ENCODE peak calls at places on chromosomes 5 and 9, in six cellular contexts. T is brain microvascular endothelial cell, F is PC-3, M is HepG2, W is endodermal cell, A is Peyer's patch. B is an unnamed sample. For H3K27me3, the result is how much of the 10 kb centered on the place peaks cover.

GRCh38 chr5:135308752-135309151 is 90.3 kb downstream of the MACROH2A1 start:
- DNase-seq in T (peak), F (peak), M (peak), W (peak), A (no peak), B (no peak)

GRCh38 chr5:143434261-143435206 is 31.0 kb upstream of the NR3C1 start:
- DNase-seq in T (no peak), F (no peak), M (no peak), W (no peak), A (peak), B (no peak)

GRCh38 chr9:93245437-93245970 is 61.6 kb downstream of the WNK2 start:
- DNase-seq in T (no peak), F (no peak), M (peak), W (no peak), A (no peak), B (no peak)

GRCh38 chr5:157469687-157470086 is 9.7 kb downstream of the NIPAL4 start:
- DNase-seq in T (no peak), F (peak), M (no peak), W (no peak), A (no peak), B (no peak)

GRCh38 chr5:57174850-57175525 is 1.1 kb downstream of the GPBP1 start:
- DNase-seq in T (no peak), F (no peak), M (no peak), W (no peak), A (no peak), B (no peak)

GRCh38 chr5:92977766-92978555 is 603.1 kb downstream of the NR2F1-AS1 start:
- DNase-seq in T (no peak), F (no peak), M (no peak), W (no peak), A (no peak), B (no peak)

GRCh38 chr5:56169281-56169680 is 63.8 kb downstream of the ANKRD55 start:
- DNase-seq in T (no peak), F (no peak), M (no peak), W (no peak), A (no peak), B (no peak)

GRCh38 chr5:136014049-136014516 is 14.7 kb upstream of the TGFBI start:
- DNase-seq in T (no peak), F (no peak), M (no peak), W (peak), A (no peak), B (no peak)

GRCh38 chr5:143635146-143635752 is 176.7 kb upstream of the HMHB1 start:
- DNase-seq in T (peak), F (peak), M (peak), W (no peak), A (no peak), B (no peak)

GRCh38 chr5:76582252-76583162 is 40.7 kb downstream of the F2RL2 start:
- DNase-seq in T (peak), F (peak), M (no peak), W (no peak), A (no peak), B (no peak)

GRCh38 chr5:97425511-97425910 is 242.5 kb upstream of the RIOK2 start:
- DNase-seq in T (peak), F (peak), M (no peak), W (peak), A (no peak), B (no peak)

GRCh38 chr5:85182344-85182743 is 797.7 kb upstream of the EDIL3 start:
- DNase-seq in T (no peak), F (no peak), M (no peak), W (no peak), A (no peak), B (no peak)

GRCh38 chr9:91310037-91310436 is 51.7 kb downstream of the AUH start:
- DNase-seq in T (no peak), F (no peak), M (no peak), W (no peak), A (no peak), B (no peak)

GRCh38 chr5:7902201-7902600 is 33.3 kb downstream of the MTRR start:
- DNase-seq in T (no peak), F (no peak), M (no peak), W (no peak), A (no peak), B (no peak)

GRCh38 chr5:23825196-23825595 is 317.8 kb downstream of the PRDM9 start:
- DNase-seq in T (no peak), F (peak), M (no peak), W (no peak), A (no peak), B (no peak)

GRCh38 chr9:126326228-126327015 is at the start of gene MVB12B:
- DNase-seq in T (no peak), F (peak), M (no peak), W (peak), A (no peak), B (peak)

GRCh38 chr5:113199122-113199905 is 222.7 kb downstream of the DCP2 start:
- DNase-seq in T (peak), F (peak), M (no peak), W (peak), A (no peak), B (no peak)

GRCh38 chr9:110546411-110546871 is 33.1 kb downstream of the SVEP1 start:
- DNase-seq in T (no peak), F (peak), M (peak), W (peak), A (no peak), B (no peak)

GRCh38 chr5:37208883-37209808 is 40.0 kb downstream of the CPLANE1 start:
- DNase-seq in T (no peak), F (no peak), M (no peak), W (no peak), A (no peak), B (peak)

GRCh38 chr5:133333561-133334150 is 278.7 kb downstream of the FSTL4 start:
- DNase-seq in T (no peak), F (no peak), M (no peak), W (no peak), A (no peak), B (no peak)

GRCh38 chr9:108543251-108543768 is 312.5 kb downstream of the ACTL7B start:
- DNase-seq in T (no peak), F (peak), M (no peak), W (peak), A (no peak), B (no peak)

GRCh38 chr9:86077286-86077685 is 22.1 kb downstream of the GOLM1 start:
- DNase-seq in T (no peak), F (no peak), M (no peak), W (no peak), A (no peak), B (no peak)

GRCh38 chr9:111483862-111484563 is at the start of gene ECPAS:
- DNase-seq in T (peak), F (peak), M (peak), W (peak), A (peak), B (peak)

GRCh38 chr9:99187311-99187710 is 34.4 kb downstream of the ALG2 start:
- DNase-seq in T (no peak), F (no peak), M (no peak), W (no peak), A (no peak), B (no peak)

GRCh38 chr5:156326718-156327259 is at the start of gene SGCD:
- DNase-seq in T (peak), F (no peak), M (no peak), W (peak), A (no peak), B (peak)

GRCh38 chr5:56711191-56711590 is 104.2 kb upstream of the MAP3K1 start:
- DNase-seq in T (peak), F (peak), M (no peak), W (no peak), A (no peak), B (no peak)

GRCh38 chr5:105508519-105508918 is 1945.9 kb upstream of the NUDT12 start:
- DNase-seq in T (peak), F (peak), M (no peak), W (no peak), A (no peak), B (no peak)

DNA sequence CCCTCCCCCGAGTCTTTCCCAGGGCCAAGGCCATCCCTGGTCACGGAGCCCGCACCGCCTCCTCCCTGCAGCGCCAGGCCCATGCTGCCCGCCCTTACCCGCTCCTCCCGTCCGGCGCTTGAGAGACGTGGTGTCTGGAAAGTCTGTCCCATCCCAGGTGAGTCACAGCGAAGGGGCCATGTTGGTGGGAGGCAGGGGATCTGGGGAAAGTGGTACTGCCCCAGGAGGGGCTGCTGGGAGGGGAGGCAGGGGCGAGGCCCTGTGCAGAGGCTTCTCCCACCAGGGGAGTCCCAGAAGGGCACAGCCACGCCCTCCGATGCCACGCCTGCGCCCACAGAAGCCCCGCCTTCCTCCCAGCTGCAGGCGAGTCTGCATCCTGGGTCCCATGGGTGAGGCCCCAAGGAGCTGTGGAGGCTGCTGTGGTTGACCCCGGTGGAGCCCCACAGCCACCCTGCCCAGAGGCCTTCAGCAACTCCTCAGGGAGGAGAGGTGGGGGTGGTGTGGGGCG is 107.0 kb upstream of the PPP1R26 start:
- DNase-seq in T (no peak), F (no peak), M (no peak), W (no peak), A (no peak), B (no peak)
- H3K27me3 ChIP-seq in T (under half), F (under half), M (under half), W (under half), A (under half), B (half or more)

DNA sequence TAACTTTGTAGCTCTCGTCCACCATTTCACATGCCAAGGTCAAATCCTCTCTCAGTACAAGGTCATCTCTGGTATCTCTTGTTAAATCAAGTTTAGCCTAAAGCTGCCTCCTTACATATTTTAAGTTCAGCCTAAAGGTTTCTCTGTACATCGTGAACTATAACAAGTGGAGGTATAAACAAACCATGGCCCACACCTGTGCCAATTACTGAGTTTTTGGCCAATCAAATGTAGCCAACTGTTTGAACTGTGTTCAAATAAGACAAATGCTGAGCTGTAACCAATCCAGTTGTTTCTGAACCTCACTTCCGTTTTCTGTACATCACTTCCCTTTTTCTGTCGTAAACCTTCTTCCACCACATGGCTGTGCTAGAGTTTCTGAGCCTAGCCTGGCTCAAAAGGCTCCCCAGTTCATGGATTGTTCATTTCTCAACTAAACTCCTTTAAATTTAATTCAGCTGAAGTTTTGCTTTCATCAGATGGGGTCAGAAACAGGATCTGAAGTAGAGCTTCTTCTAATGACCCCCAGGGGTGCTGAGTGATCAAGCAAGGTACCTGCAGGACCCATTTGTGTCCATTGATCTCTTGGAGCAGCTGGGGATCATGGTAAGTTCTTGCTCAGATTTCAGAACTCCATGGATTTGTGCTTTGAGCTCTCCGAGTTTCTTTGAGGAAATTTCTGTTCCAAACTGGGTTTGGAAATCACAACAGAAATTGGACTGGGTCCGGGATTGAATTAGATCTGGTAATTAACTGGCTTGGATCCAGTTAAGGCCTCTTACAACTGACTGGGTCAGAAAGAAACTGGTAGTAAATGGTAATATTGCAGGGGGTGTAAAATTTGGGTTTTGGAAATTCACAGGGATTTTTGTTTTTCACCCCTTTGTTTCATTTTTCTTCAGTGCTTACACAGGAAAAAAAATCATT is 11.0 kb upstream of the NANS start:
- DNase-seq in T (no peak), F (peak), M (peak), W (no peak), A (no peak), B (no peak)
- H3K4me3 ChIP-seq in T (no peak), F (no peak), M (peak), W (no peak), A (peak), B (no peak)

GRCh38 chr5:147921134-147921533 is 14.8 kb upstream of the C5orf46 start:
- DNase-seq in T (no peak), F (no peak), M (no peak), W (no peak), A (no peak), B (no peak)
- H3K27ac ChIP-seq in T (no peak), F (no peak), M (no peak), W (no peak), A (no peak), B (no peak)

GRCh38 chr5:1720396-1721110 is 79.1 kb downstream of the MRPL36 start:
- DNase-seq in T (no peak), F (no peak), M (no peak), W (peak), A (no peak), B (no peak)

GRCh38 chr5:1722877-1723276 is 76.8 kb downstream of the MRPL36 start:
- DNase-seq in T (no peak), F (no peak), M (no peak), W (peak), A (no peak), B (no peak)

GRCh38 chr5:1718669-1719068 is 81.0 kb downstream of the MRPL36 start:
- DNase-seq in T (no peak), F (peak), M (no peak), W (no peak), A (no peak), B (no peak)

GRCh38 chr5:1723476-1723875 is 76.2 kb downstream of the MRPL36 start:
- DNase-seq in T (no peak), F (no peak), M (no peak), W (peak), A (no peak), B (no peak)

GRCh38 chr5:1719860-1720259 is 79.8 kb downstream of the MRPL36 start:
- DNase-seq in T (no peak), F (no peak), M (no peak), W (peak), A (no peak), B (no peak)
- H3K27me3 ChIP-seq in T (under half), F (under half), M (under half), W (under half), A (under half), B (under half)

GRCh38 chr9:29289365-29289764 is 1716.1 kb upstream of the C9orf72 start:
- DNase-seq in T (no peak), F (no peak), M (no peak), W (no peak), A (no peak), B (no peak)

GRCh38 chr9:29290519-29290918 is 1717.2 kb upstream of the C9orf72 start:
- DNase-seq in T (no peak), F (no peak), M (no peak), W (no peak), A (no peak), B (no peak)

DNA sequence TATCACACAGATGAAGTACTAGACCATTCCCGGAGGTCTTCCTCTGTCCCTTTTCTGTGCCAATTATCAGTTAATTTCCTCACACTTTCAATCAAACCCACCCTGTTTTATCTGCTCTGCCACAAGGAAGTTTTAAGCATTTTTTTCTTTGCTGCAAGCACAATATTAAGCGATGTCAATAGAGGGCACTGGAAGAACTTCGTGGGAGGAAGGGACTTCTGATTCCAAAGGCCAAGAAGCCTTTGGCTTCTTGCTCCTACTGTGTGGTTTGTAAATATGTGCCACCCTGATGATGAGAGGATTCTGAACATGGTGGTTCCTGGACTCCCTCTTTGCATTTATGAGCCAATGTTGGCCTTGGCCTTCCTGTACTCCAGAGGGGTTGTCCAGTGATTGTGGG is 1712.5 kb upstream of the C9orf72 start:
- DNase-seq in T (no peak), F (peak), M (no peak), W (peak), A (no peak), B (no peak)
- H3K4me3 ChIP-seq in T (no peak), F (no peak), M (no peak), W (no peak), A (no peak), B (no peak)

DNA sequence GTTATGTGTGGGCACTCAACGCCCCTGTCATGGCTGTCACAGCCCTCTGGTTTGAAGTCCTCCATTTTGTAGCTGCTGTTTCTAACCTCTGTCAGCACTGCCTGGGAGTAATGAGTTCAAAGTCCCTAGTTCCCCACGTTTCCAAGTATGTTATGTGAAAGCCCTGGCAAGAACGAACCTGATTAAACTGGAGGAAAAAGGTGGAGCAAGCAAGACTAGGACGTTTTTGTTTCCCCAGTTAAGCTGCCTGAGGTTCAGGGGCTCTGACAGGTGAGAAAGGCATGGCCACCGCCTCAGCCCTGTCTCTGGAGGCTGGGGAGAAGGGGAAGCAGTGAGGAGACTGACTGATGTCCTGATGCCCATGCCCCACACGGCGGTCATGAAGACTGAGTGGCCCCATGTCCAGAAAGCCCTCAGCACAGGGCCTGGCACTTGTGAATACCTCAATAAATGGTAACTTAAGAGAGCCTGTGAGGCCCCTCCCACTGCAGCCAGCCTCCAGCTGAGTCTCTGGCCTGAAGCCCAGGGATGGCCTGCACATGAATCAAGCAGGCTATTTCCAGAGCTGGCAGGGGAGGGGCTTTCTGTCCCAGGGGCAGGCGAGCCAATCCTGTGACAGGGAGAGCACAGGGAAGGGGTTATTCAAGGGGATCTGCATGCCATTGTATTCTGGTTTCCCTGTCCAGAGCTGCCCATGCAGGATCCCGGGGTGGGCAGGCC is 61.8 kb downstream of the PFDN1 start:
- DNase-seq in T (peak), F (peak), M (peak), W (peak), A (peak), B (peak)
- H3K27ac ChIP-seq in T (no peak), F (peak), M (peak), W (no peak), A (peak), B (peak)

B was measured in left ventricle myocardium inferior.